ENCODE peak calls at places on chromosomes 3 and 15, in six cellular contexts. One of them, this sample, is unnamed.

GRCh38 chr15:28994830-28995180 is 109.0 kb downstream of the APBA2 start:
- DNase-seq in stromal cell of bone marrow: no peak
- DNase-seq in choroid plexus epithelial cell: no peak
- DNase-seq in HEK293T: no peak
- DNase-seq in HS-5: no peak
- DNase-seq in kidney glomerular epithelial cell: no peak
- DNase-seq in this sample: no peak

GRCh38 chr3:53243165-53243564 is 12.7 kb downstream of the TKT start:
- DNase-seq in stromal cell of bone marrow: peak; percentile 20
- DNase-seq in choroid plexus epithelial cell: peak; percentile 88
- DNase-seq in HEK293T: no peak
- DNase-seq in HS-5: no peak
- DNase-seq in kidney glomerular epithelial cell: no peak
- DNase-seq in this sample: peak; percentile 60

GRCh38 chr3:22117751-22118346 is 366.8 kb upstream of the ZNF385D start:
- DNase-seq in stromal cell of bone marrow: peak; percentile 38
- DNase-seq in choroid plexus epithelial cell: peak; percentile 83
- DNase-seq in HEK293T: peak; percentile 7
- DNase-seq in HS-5: peak; percentile 19
- DNase-seq in kidney glomerular epithelial cell: peak; percentile 30
- DNase-seq in this sample: peak; percentile 21

GRCh38 chr3:134368751-134369105 is 5.5 kb downstream of the AMOTL2 start:
- DNase-seq in stromal cell of bone marrow: no peak
- DNase-seq in choroid plexus epithelial cell: no peak
- DNase-seq in HEK293T: no peak
- DNase-seq in HS-5: no peak
- DNase-seq in kidney glomerular epithelial cell: no peak
- DNase-seq in this sample: no peak

GRCh38 chr15:42064271-42064670 is 30.1 kb downstream of the PLA2G4D start:
- DNase-seq in stromal cell of bone marrow: no peak
- DNase-seq in choroid plexus epithelial cell: no peak
- DNase-seq in HEK293T: no peak
- DNase-seq in HS-5: no peak
- DNase-seq in kidney glomerular epithelial cell: no peak
- DNase-seq in this sample: no peak

GRCh38 chr3:55692958-55693558 is 206.0 kb upstream of the WNT5A start:
- DNase-seq in stromal cell of bone marrow: no peak
- DNase-seq in choroid plexus epithelial cell: peak; percentile 74
- DNase-seq in HEK293T: no peak
- DNase-seq in HS-5: no peak
- DNase-seq in kidney glomerular epithelial cell: no peak
- DNase-seq in this sample: no peak

GRCh38 chr15:40957581-40958051 is 4.3 kb downstream of the CHAC1 start:
- DNase-seq in stromal cell of bone marrow: no peak
- DNase-seq in choroid plexus epithelial cell: no peak
- DNase-seq in HEK293T: no peak
- DNase-seq in HS-5: no peak
- DNase-seq in kidney glomerular epithelial cell: no peak
- DNase-seq in this sample: no peak

GRCh38 chr15:100721758-100722550 is 119.6 kb downstream of the ASB7 start:
- DNase-seq in stromal cell of bone marrow: peak; percentile 100
- DNase-seq in choroid plexus epithelial cell: peak; percentile 99
- DNase-seq in HEK293T: no peak
- DNase-seq in HS-5: peak; percentile 98
- DNase-seq in kidney glomerular epithelial cell: peak; percentile 100
- DNase-seq in this sample: peak; percentile 35

GRCh38 chr3:187742351-187743171 is 2.7 kb downstream of the BCL6 start:
- DNase-seq in stromal cell of bone marrow: no peak
- DNase-seq in choroid plexus epithelial cell: peak; percentile 61
- DNase-seq in HEK293T: no peak
- DNase-seq in HS-5: no peak
- DNase-seq in kidney glomerular epithelial cell: peak; percentile 19
- DNase-seq in this sample: no peak

GRCh38 chr3:4904801-4905695 is 74.2 kb upstream of the BHLHE40 start:
- DNase-seq in stromal cell of bone marrow: peak; percentile 25
- DNase-seq in choroid plexus epithelial cell: peak; percentile 72
- DNase-seq in HEK293T: no peak
- DNase-seq in HS-5: no peak
- DNase-seq in kidney glomerular epithelial cell: no peak
- DNase-seq in this sample: no peak

GRCh38 chr3:112976001-112976400 is 1.1 kb upstream of the CD200R1 start:
- DNase-seq in stromal cell of bone marrow: no peak
- DNase-seq in choroid plexus epithelial cell: no peak
- DNase-seq in HEK293T: no peak
- DNase-seq in HS-5: no peak
- DNase-seq in kidney glomerular epithelial cell: no peak
- DNase-seq in this sample: no peak

GRCh38 chr3:195555110-195555509 is 12.0 kb upstream of the PPP1R2 start:
- DNase-seq in stromal cell of bone marrow: no peak
- DNase-seq in choroid plexus epithelial cell: no peak
- DNase-seq in HEK293T: no peak
- DNase-seq in HS-5: no peak
- DNase-seq in kidney glomerular epithelial cell: no peak
- DNase-seq in this sample: peak; percentile 45

This sample was measured in iPS-NIHi11.